ENCODE peak calls at places on chromosomes 2 and 18, in six cellular contexts. A, X, V, P, M and K are unnamed samples.

GRCh38 chr2:113863166-113863565 is 26.7 kb upstream of the ACTR3 start:
- DNase-seq in A (no peak), X (no peak), V (no peak), P (no peak), M (no peak), K (no peak)

GRCh38 chr2:189544638-189545037 is 35.9 kb downstream of the SLC40A1 start:
- DNase-seq in A (no peak), X (no peak), V (no peak), P (no peak), M (no peak), K (no peak)

GRCh38 chr18:35836932-35837331 is 135.5 kb upstream of the RMP24 start:
- DNase-seq in A (no peak), X (no peak), V (no peak), P (no peak), M (no peak), K (no peak)

GRCh38 chr2:85242321-85242720 is 85.5 kb downstream of the TGOLN2 start:
- DNase-seq in A (no peak), X (no peak), V (no peak), P (no peak), M (no peak), K (no peak)

GRCh38 chr2:71711470-71711857 is 258.1 kb downstream of the DYSF start:
- DNase-seq in A (no peak), X (peak), V (no peak), P (no peak), M (no peak), K (no peak)

GRCh38 chr2:20350105-20350712 is 435 bp downstream of the PUM2 start:
- DNase-seq in A (peak), X (peak), V (peak), P (no peak), M (peak), K (peak)

GRCh38 chr2:232417489-232417888 is 10.8 kb downstream of the ALPG start:
- DNase-seq in A (no peak), X (no peak), V (no peak), P (no peak), M (no peak), K (no peak)

GRCh38 chr2:233772583-233772982 is 5.5 kb upstream of the MROH2A start:
- DNase-seq in A (no peak), X (no peak), V (no peak), P (no peak), M (no peak), K (no peak)

GRCh38 chr2:7539760-7540159 is 622.5 kb downstream of the RNF144A start:
- DNase-seq in A (no peak), X (no peak), V (peak), P (peak), M (no peak), K (no peak)

GRCh38 chr2:135299165-135299564 is 231.9 kb downstream of the ZRANB3 start:
- DNase-seq in A (no peak), X (no peak), V (no peak), P (no peak), M (no peak), K (no peak)

GRCh38 chr18:57898506-57899124 is 95.5 kb upstream of the ATP8B1 start:
- DNase-seq in A (no peak), X (peak), V (peak), P (peak), M (no peak), K (no peak)

DNA sequence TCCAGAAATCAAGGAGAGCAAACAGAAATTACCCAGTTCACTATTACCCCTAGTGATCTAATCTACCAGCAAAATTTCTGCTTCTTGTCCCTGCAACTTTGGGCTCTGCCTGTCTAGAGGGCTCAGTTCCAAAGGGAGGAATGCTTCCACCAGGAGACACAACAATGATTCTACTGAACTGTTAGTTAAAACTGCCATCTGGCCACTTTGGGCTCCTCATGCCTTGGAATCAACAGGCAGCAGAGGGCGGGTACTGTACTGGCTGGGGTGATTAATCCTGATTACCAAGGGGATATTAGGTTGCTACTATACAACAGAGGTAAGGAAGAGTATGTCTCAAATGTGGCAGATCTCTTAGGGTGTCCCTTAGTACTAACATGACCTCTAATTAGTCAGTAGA is 21.5 kb downstream of the HADHA start:
- DNase-seq in A (no peak), X (no peak), V (no peak), P (no peak), M (no peak), K (no peak)
- TF ChIP-seq CTCF in A (no peak), X (no peak), V (no peak), P (no peak), M (no peak), K (no peak)

GRCh38 chr2:217931846-217932560 is 70.8 kb downstream of the TNS1 start:
- DNase-seq in A (no peak), X (no peak), V (no peak), P (no peak), M (no peak), K (no peak)
- TF ChIP-seq CTCF in A (no peak), X (no peak), V (no peak), P (no peak), M (no peak), K (no peak)

DNA sequence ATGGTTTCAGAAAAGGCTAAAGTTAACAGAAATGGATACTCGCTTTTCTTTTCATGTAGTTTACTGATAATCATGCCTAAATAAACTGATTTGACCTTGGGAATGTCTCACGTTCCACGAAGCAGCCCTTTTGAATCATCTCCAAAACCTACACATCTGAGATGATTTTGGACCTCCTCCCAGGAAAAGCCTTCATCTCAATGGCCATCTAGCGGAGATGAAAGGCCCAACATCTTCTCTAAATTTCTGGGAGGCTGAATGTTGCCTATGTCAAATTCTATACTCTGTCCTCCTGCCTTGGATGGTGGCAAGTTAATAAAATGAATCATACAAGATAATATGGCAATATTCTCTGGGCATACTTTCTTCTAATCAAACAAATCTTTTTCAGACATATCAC is 448.5 kb downstream of the ZEB2 start:
- DNase-seq in A (no peak), X (peak), V (peak), P (no peak), M (no peak), K (no peak)
- TF ChIP-seq CTCF in A (no peak), X (peak), V (peak), P (no peak), M (no peak), K (no peak)

DNA sequence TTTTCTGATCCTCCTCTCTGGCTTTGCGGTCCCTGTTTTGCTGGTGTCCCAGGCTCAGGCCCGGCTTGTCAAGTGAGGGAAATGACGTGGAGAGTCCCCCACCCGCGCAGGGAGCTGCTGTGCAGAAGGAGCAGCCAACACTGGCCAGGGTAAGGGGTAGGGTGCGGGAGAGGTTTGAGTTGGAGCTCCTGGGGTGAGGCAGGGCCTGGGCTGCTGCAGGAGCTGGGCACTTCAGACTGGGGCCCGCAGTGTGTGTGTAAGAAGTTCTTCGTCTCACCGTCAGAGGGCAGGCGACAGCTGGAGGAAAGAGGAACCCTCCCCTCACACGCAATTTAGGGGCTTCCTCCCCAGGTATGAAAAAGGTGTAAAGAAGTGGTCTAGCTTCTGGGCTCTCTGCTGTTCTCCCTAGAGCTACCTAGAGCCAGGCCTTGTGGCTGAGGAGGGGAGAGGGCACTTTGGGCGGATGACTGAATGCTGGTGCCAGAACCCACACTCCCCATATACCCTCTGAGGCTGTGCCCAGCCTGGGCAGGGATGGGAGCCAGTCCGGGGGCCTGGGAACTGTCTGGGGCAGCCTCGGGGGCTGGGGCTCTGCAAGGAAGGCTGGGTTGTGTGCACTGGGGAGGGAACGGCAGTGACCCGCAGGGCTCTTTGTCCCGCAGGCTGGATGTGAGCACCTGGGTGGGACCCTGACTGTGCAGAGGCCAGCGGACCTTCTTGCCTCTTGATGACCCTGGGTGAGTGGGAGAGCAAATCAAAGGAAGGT is 11.8 kb downstream of the CELF4 start:
- DNase-seq in A (no peak), X (no peak), V (no peak), P (no peak), M (no peak), K (no peak)
- TF ChIP-seq CTCF in A (peak), X (no peak), V (no peak), P (peak), M (no peak), K (no peak)

GRCh38 chr2:42077343-42077742 is 29.5 kb downstream of the PKDCC start:
- DNase-seq in A (no peak), X (no peak), V (no peak), P (no peak), M (no peak), K (no peak)
- TF ChIP-seq CTCF in A (no peak), X (peak), V (no peak), P (no peak), M (no peak), K (no peak)

GRCh38 chr2:198325359-198325758 is 521.0 kb downstream of the PLCL1 start:
- DNase-seq in A (no peak), X (no peak), V (no peak), P (no peak), M (no peak), K (no peak)

GRCh38 chr2:198328454-198328853 is 524.1 kb downstream of the PLCL1 start:
- DNase-seq in A (no peak), X (no peak), V (no peak), P (no peak), M (no peak), K (no peak)

GRCh38 chr2:198327526-198327925 is 523.1 kb downstream of the PLCL1 start:
- DNase-seq in A (no peak), X (no peak), V (no peak), P (no peak), M (no peak), K (no peak)

GRCh38 chr2:198324071-198324470 is 519.7 kb downstream of the PLCL1 start:
- DNase-seq in A (no peak), X (no peak), V (no peak), P (no peak), M (no peak), K (no peak)

GRCh38 chr2:198326431-198326830 is 522.0 kb downstream of the PLCL1 start:
- DNase-seq in A (no peak), X (no peak), V (peak), P (no peak), M (no peak), K (no peak)
- TF ChIP-seq CTCF in A (no peak), X (no peak), V (no peak), P (no peak), M (no peak), K (no peak)

GRCh38 chr2:9949992-9950520 is 1.4 kb upstream of the GRHL1 start:
- DNase-seq in A (no peak), X (no peak), V (no peak), P (no peak), M (no peak), K (no peak)

GRCh38 chr2:9952286-9952737 is 819 bp downstream of the GRHL1 start:
- DNase-seq in A (no peak), X (no peak), V (no peak), P (no peak), M (no peak), K (no peak)

GRCh38 chr2:9951522-9952285 is at the start of gene GRHL1:
- DNase-seq in A (peak), X (peak), V (peak), P (no peak), M (peak), K (peak)

GRCh38 chr2:9950521-9951271 is 797 bp upstream of the GRHL1 start:
- DNase-seq in A (peak), X (no peak), V (no peak), P (no peak), M (no peak), K (no peak)

DNA sequence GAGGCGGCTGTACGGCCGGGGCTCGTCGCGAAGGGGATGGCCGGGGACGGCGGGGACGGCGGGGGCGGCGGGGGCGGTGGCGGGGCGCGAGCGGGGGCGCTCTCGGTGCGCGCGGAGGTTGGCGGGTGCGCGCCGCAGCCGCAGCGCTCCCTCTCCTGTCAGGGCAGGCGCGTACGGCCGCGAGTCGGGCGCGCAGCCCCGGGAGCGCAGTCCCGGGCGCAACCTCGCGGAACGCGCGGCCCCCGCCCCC is 296 bp upstream of the GRHL1 start:
- DNase-seq in A (no peak), X (no peak), V (no peak), P (no peak), M (no peak), K (no peak)
- TF ChIP-seq CTCF in A (no peak), X (no peak), V (no peak), P (no peak), M (no peak), K (no peak)

DNA sequence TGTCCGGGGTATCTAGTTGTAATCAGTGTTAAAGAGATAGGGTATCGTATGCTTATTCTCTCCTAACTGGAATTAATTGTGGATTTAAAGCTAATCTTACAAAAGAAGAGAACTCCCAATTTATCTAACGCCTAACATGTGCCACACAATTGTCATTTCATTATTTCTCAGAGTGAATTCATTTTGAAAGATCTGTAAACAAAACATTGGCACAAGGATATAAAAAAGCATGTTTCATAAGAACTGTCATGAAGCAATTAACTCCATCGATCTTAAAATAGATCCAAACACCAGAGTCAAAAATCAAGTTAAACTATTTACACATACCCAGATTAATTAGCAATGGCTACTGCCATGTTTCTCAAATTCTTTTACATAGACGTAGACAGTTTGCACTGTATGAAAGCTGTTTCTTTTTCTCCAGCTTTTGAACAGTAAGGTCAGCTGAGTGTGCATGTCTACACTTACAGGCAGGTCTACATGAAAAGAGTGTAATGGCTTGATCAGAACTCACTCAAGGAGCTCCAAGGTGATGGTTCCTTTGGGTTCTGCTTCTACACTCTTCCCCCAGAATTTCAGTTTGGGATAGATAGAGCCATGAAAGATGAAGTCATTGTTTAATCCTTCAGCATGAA is 38.8 kb downstream of the CABYR start:
- DNase-seq in A (no peak), X (no peak), V (no peak), P (no peak), M (no peak), K (no peak)
- TF ChIP-seq CTCF in A (no peak), X (no peak), V (no peak), P (no peak), M (no peak), K (no peak)

GRCh38 chr2:73987109-73987947 is 2.6 kb downstream of the TET3 start:
- DNase-seq in A (peak), X (no peak), V (peak), P (no peak), M (no peak), K (no peak)
- TF ChIP-seq CTCF in A (peak), X (no peak), V (peak), P (peak), M (no peak), K (no peak)

DNA sequence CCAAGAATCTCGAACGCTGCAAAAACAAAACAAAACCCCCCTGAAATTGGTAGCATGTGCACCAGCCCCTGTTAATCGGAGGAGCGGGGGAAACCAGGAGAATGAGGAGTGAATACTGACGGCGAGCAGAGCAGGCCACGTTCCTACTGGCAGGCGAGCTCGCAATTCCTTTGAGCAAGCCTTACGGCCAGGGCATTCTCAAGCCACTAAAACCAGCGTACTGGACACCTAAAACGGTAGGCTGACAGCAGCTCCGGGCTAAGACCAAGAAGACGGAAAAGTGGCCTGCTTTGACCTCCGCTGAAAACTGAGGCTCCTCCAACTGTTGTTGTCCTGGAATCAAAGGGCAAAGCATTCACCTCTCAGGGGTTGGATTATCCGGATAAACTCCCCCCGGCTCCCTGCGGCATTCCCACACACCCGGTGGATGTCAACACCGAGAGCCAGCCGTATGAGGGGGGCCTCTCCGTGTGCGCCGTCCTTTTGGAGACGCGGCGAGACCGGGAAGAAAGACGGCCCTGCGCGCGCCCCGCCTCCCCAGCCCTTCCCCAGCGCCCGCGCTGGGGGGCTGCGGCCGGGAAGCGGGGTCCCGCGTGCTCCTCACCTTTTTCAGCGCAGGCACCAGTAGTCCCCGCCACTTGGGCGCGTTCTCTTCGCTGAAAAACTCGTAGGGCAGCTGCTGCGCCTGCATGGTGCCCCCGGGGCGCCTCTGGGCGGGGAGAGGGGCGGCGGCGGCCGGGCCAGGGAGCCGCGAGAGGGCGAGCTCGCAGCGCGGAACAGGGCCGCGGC is 925 bp downstream of the SOS1 start:
- DNase-seq in A (peak), X (peak), V (peak), P (no peak), M (peak), K (peak)
- TF ChIP-seq CTCF in A (peak), X (no peak), V (no peak), P (peak), M (no peak), K (no peak)